ENCODE peak calls at places on chromosomes 16 and 17, in seven cellular contexts. Z is SK-N-SH, O is HCT116, Q is K562, K is HepG2, W is GM12878, F is H1. Y is an unnamed sample.

GRCh38 chr16:19219836-19220235 is 51.8 kb downstream of the SYT17 start:
- DNase-seq in Z (no peak), O (no peak), Q (no peak), K (no peak), W (no peak), F (no peak), Y (no peak)

GRCh38 chr17:15019158-15019557 is 246.0 kb downstream of the PMP22 start:
- DNase-seq in Z (no peak), O (no peak), Q (no peak), K (no peak), W (no peak), F (no peak), Y (no peak)

GRCh38 chr17:79984045-79984840 is 51.4 kb downstream of the TBC1D16 start:
- DNase-seq in Z (no peak), O (no peak), Q (no peak), K (no peak), W (no peak), F (no peak), Y (no peak)

GRCh38 chr17:48134912-48135480 is 27.4 kb downstream of the SNX11 start:
- DNase-seq in Z (no peak), O (no peak), Q (no peak), K (no peak), W (no peak), F (no peak), Y (no peak)

GRCh38 chr17:55086635-55087058 is 118.1 kb downstream of the STXBP4 start:
- DNase-seq in Z (no peak), O (peak), Q (peak), K (no peak), W (no peak), F (no peak), Y (no peak)

GRCh38 chr16:57028086-57028485 is 38.7 kb downstream of the NLRC5 start:
- DNase-seq in Z (no peak), O (no peak), Q (no peak), K (no peak), W (no peak), F (no peak), Y (peak)

GRCh38 chr16:66824006-66824405 is 6.8 kb downstream of the NAE1 start:
- DNase-seq in Z (no peak), O (no peak), Q (no peak), K (no peak), W (no peak), F (no peak), Y (no peak)

GRCh38 chr17:77728022-77728671 is 230.4 kb upstream of the TNRC6C start:
- DNase-seq in Z (peak), O (peak), Q (no peak), K (peak), W (no peak), F (no peak), Y (peak)

GRCh38 chr17:67245073-67245693 is at the start of gene HELZ:
- DNase-seq in Z (peak), O (peak), Q (peak), K (peak), W (peak), F (no peak), Y (peak)

GRCh38 chr17:39217734-39218369 is 7.9 kb downstream of the STAC2 start:
- DNase-seq in Z (no peak), O (no peak), Q (no peak), K (no peak), W (no peak), F (no peak), Y (no peak)

GRCh38 chr17:79150035-79150733 is 75.6 kb downstream of the ENGASE start:
- DNase-seq in Z (no peak), O (no peak), Q (no peak), K (no peak), W (peak), F (no peak), Y (no peak)

GRCh38 chr16:66964049-66964448 is 3.0 kb downstream of the CES3 start:
- DNase-seq in Z (no peak), O (no peak), Q (no peak), K (no peak), W (no peak), F (no peak), Y (no peak)

GRCh38 chr17:74475189-74475588 is 8.8 kb downstream of the CD300A start:
- DNase-seq in Z (no peak), O (no peak), Q (no peak), K (no peak), W (no peak), F (no peak), Y (no peak)

GRCh38 chr17:3740611-3741073 is 16.9 kb downstream of the HASPIN start:
- DNase-seq in Z (no peak), O (no peak), Q (no peak), K (no peak), W (no peak), F (no peak), Y (no peak)

GRCh38 chr17:39607057-39607850 is 466 bp downstream of the NEUROD2 start:
- DNase-seq in Z (no peak), O (no peak), Q (peak), K (no peak), W (no peak), F (no peak), Y (no peak)

GRCh38 chr17:49527927-49528651 is 33.0 kb downstream of the NGFR start:
- DNase-seq in Z (peak), O (no peak), Q (no peak), K (no peak), W (no peak), F (no peak), Y (no peak)

GRCh38 chr17:76920364-76921139 is 52.3 kb downstream of the MGAT5B start:
- DNase-seq in Z (no peak), O (no peak), Q (no peak), K (no peak), W (no peak), F (no peak), Y (no peak)

GRCh38 chr17:79529661-79530081 is 81.2 kb downstream of the RBFOX3 start:
- DNase-seq in Z (no peak), O (no peak), Q (no peak), K (no peak), W (no peak), F (no peak), Y (no peak)

GRCh38 chr17:46788796-46789195 is 29.7 kb downstream of the WNT3 start:
- DNase-seq in Z (no peak), O (no peak), Q (no peak), K (no peak), W (no peak), F (no peak), Y (no peak)

GRCh38 chr17:50498021-50498874 is 10.0 kb upstream of the MYCBPAP start:
- DNase-seq in Z (no peak), O (no peak), Q (no peak), K (no peak), W (no peak), F (no peak), Y (peak)

GRCh38 chr16:77805403-77805802 is 17.0 kb downstream of the VAT1L start:
- DNase-seq in Z (peak), O (no peak), Q (no peak), K (no peak), W (no peak), F (no peak), Y (no peak)

GRCh38 chr17:80447790-80448189 is 28.6 kb downstream of the NPTX1 start:
- DNase-seq in Z (no peak), O (no peak), Q (no peak), K (no peak), W (no peak), F (no peak), Y (no peak)

GRCh38 chr16:2919511-2920255 is 8.0 kb downstream of the FLYWCH1 start:
- DNase-seq in Z (peak), O (peak), Q (peak), K (peak), W (no peak), F (no peak), Y (no peak)

GRCh38 chr17:78935419-78936323 is 10.5 kb upstream of the TIMP2 start:
- DNase-seq in Z (peak), O (no peak), Q (no peak), K (no peak), W (no peak), F (no peak), Y (no peak)

GRCh38 chr17:62862251-62862650 is 54.1 kb upstream of the MARCHF10 start:
- DNase-seq in Z (no peak), O (no peak), Q (no peak), K (no peak), W (no peak), F (no peak), Y (no peak)

GRCh38 chr17:62857526-62857925 is 49.4 kb upstream of the MARCHF10 start:
- DNase-seq in Z (no peak), O (no peak), Q (no peak), K (no peak), W (no peak), F (no peak), Y (no peak)

GRCh38 chr17:62859146-62859545 is 51.0 kb upstream of the MARCHF10 start:
- DNase-seq in Z (no peak), O (no peak), Q (no peak), K (no peak), W (no peak), F (no peak), Y (no peak)

GRCh38 chr17:62865586-62865985 is 57.5 kb upstream of the MARCHF10 start:
- DNase-seq in Z (no peak), O (no peak), Q (no peak), K (no peak), W (no peak), F (no peak), Y (no peak)

GRCh38 chr17:62860962-62861873 is 53.1 kb upstream of the MARCHF10 start:
- DNase-seq in Z (no peak), O (no peak), Q (no peak), K (no peak), W (no peak), F (no peak), Y (peak)
- TF ChIP-seq JUND in Z (no peak), O (peak), Q (no peak), K (no peak), W (no peak), F (no peak), Y (no peak)

DNA sequence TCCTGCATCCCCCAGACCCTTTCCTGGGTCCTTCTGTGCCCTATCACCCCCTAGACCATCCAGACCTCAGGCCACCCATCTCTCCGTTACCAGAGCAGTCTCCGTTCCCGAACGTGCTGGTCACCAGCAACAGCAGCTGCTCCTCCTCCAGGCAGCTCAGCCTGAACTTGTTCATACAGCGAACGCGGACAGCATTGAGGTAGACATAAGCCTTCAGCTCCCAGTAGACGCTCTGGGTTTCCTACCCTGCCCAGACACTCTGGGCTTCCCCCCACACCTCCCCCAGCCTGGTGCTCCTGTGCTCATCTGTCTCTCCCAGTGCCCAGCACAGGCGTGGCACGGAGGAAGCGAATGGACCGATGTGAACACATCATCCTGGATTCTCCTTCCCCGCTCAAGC is 41.6 kb upstream of the RNFT1 start:
- DNase-seq in Z (peak), O (no peak), Q (no peak), K (no peak), W (no peak), F (no peak), Y (no peak)
- TF ChIP-seq JUND in Z (no peak), O (no peak), Q (no peak), K (no peak), W (no peak), F (no peak), Y (no peak)

GRCh38 chr17:27379863-27380533 is 76.2 kb upstream of the KSR1 start:
- DNase-seq in Z (peak), O (no peak), Q (peak), K (no peak), W (no peak), F (no peak), Y (peak)
- TF ChIP-seq JUND in Z (no peak), O (no peak), Q (no peak), K (no peak), W (no peak), F (no peak), Y (no peak)

DNA sequence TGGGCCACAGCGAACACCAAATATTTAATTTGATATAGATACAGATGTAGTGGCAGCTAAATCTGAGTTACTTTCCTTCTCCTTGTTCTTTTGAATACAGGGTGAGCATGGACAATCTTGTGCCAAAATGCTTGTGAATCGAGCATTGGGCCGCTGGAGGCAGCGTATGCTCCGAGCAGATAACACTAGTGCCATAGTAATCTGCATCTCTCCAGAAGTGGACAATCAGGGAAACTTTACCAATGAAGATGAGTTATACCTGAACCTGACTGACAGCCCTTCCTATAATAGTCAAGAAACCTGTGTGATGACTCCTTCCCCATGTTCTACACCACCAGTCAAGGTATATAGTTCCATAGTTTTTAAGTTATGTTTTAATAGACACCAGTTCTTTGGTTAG is 21.2 kb upstream of the BCAS3 start:
- DNase-seq in Z (no peak), O (no peak), Q (peak), K (no peak), W (no peak), F (no peak), Y (no peak)
- TF ChIP-seq JUND in Z (no peak), O (no peak), Q (no peak), K (no peak), W (no peak), F (no peak), Y (no peak)

GRCh38 chr17:32298298-32298697 is 32.7 kb downstream of the RHBDL3 start:
- DNase-seq in Z (no peak), O (no peak), Q (peak), K (no peak), W (no peak), F (no peak), Y (peak)
- TF ChIP-seq JUND in Z (no peak), O (no peak), Q (no peak), K (no peak), W (no peak), F (no peak), Y (no peak)

DNA sequence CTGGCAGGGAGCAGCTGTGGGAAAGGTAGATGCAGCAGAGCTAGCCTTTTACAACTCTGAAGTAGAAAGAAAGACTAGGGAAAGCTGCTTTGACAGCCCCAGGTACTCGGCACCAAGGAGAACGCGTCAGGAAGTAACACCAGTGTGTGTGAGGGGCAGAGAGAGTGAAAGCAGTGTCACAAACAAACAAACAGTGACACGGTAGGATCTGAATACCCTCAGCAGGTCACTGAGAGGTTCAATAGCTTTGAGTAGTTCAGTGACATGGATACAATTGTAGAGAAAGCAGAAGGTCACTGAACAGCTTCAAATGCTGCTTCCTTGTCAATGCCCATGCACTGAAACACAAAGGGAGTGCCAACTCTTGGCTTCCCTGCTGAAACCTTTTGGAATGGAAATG is 150.3 kb upstream of the C17orf78 start:
- DNase-seq in Z (no peak), O (no peak), Q (no peak), K (no peak), W (no peak), F (no peak), Y (no peak)
- TF ChIP-seq JUND in Z (no peak), O (no peak), Q (no peak), K (no peak), W (no peak), F (no peak), Y (no peak)

DNA sequence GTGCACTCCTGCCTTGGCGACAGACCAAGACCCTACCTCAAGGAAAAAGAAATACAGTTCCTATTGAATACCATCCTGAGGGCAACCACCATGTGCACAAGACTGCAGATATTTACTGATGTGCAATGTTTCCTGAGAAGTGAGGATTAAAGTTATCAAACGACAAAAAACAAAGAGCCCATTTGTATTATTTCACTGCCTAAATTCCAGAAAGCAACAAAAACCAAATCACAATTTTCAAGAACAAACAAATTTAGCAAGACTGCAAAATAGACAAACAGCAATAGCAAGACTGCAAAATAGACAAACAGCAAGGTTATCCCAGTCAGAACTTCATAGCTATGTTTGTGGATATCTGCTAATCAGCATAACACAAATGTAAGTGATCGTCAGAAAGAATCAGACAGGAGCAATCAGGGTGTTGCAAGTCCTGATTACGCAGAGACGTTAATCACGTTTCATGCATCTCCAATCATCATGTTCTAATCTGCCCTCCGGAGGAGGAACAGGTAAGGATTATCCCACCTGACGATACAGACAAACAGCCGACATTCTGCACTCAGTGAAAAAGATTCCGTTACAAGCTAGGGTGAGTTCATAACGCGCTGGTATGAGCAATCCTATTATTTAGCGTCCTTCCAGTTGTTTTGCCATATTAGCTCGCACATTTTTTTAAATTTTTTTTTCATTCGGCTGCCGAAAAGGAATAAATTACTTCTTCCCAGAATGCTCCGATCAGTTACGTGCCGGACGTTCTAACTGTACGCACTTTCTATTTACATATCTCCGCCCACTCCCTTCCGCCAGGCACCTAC is 2.9 kb downstream of the TMEM107 start:
- DNase-seq in Z (peak), O (peak), Q (peak), K (peak), W (peak), F (no peak), Y (no peak)
- TF ChIP-seq JUND in Z (peak), O (peak), Q (peak), K (peak), W (no peak), F (peak), Y (peak)

GRCh38 chr17:22459331-22459952 is 767.1 kb downstream of the KCNJ18 start:
- DNase-seq in Z (no peak), O (no peak), Q (no peak), K (no peak), W (no peak), F (no peak), Y (peak)

GRCh38 chr17:22461460-22462145 is 769.3 kb downstream of the KCNJ18 start:
- DNase-seq in Z (no peak), O (no peak), Q (no peak), K (no peak), W (no peak), F (no peak), Y (no peak)

GRCh38 chr17:22462461-22462860 is 770.1 kb downstream of the KCNJ18 start:
- DNase-seq in Z (no peak), O (no peak), Q (no peak), K (no peak), W (no peak), F (no peak), Y (no peak)

GRCh38 chr17:22460461-22461063 is 768.2 kb downstream of the KCNJ18 start:
- DNase-seq in Z (no peak), O (no peak), Q (no peak), K (no peak), W (no peak), F (no peak), Y (no peak)

DNA sequence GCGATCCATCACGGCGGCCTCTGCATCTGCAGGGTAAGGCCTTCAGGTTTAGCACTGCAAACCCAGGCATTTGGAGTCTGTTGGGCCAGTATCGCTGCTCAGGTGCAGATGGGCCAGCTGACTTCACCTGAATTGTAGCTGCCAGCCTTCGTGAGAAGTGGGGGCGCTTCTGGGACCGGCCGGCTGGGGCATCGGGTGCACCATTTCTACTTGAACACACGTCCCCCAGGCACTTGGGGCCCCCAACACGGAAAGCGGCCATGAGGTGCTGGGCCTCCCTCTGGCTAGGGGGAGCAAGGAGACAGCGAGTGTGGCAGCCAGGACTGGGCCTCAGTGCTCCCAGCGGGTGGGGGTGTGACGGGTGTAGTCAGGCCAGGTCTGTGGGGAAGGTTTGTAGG is 767.6 kb downstream of the KCNJ18 start:
- DNase-seq in Z (no peak), O (no peak), Q (no peak), K (no peak), W (no peak), F (no peak), Y (no peak)
- TF ChIP-seq JUND in Z (no peak), O (no peak), Q (no peak), K (no peak), W (no peak), F (no peak), Y (no peak)

GRCh38 chr16:85696761-85697160 is 8.0 kb upstream of the GINS2 start:
- DNase-seq in Z (no peak), O (no peak), Q (no peak), K (no peak), W (no peak), F (no peak), Y (no peak)

GRCh38 chr16:85697441-85697840 is 8.7 kb upstream of the GINS2 start:
- DNase-seq in Z (no peak), O (no peak), Q (no peak), K (no peak), W (no peak), F (no peak), Y (peak)

GRCh38 chr16:85698459-85699223 is 9.9 kb upstream of the GINS2 start:
- DNase-seq in Z (no peak), O (no peak), Q (peak), K (no peak), W (no peak), F (no peak), Y (no peak)

GRCh38 chr16:85699224-85699558 is 10.4 kb upstream of the GINS2 start:
- DNase-seq in Z (no peak), O (no peak), Q (no peak), K (no peak), W (no peak), F (no peak), Y (no peak)

GRCh38 chr16:85699628-85700027 is 10.9 kb upstream of the GINS2 start:
- DNase-seq in Z (peak), O (no peak), Q (no peak), K (no peak), W (no peak), F (no peak), Y (no peak)
- TF ChIP-seq JUND in Z (no peak), O (no peak), Q (no peak), K (no peak), W (no peak), F (no peak), Y (no peak)

Y was measured in T47D.